ENCODE peak calls at places on chromosomes 1 and 21, in ten cellular contexts. Z is astrocyte of the spinal cord, S is brain microvascular endothelial cell, A is stomach, K is dorsolateral prefrontal cortex, P is fibroblast of lung, B is HCT116, F is right atrium auricular region, L is AG09309, D is A673. C is an unnamed sample.

GRCh38 chr1:153611024-153611352 is 1.9 kb downstream of the S100A16 start:
- DNase-seq in L (no peak), D (no peak), A (no peak), F (no peak), B (no peak), K (no peak), P (peak; percentile 48), S (no peak), Z (peak; percentile 37), C (no peak)

GRCh38 chr21:45644041-45644906 is 749 bp downstream of the PCBP3 start:
- DNase-seq in S (no peak), P (peak; percentile 28), K (no peak), B (no peak), A (no peak), F (no peak), D (no peak), L (no peak), Z (peak; percentile 19), C (no peak)

GRCh38 chr1:8423134-8423701 is 105.3 kb downstream of the SLC45A1 start:
- DNase-seq in Z (no peak), L (no peak), S (peak; percentile 16), A (no peak), F (no peak), K (no peak), D (peak; percentile 45), P (no peak), B (no peak), C (no peak)

GRCh38 chr1:46940307-46940706 is 969 bp downstream of the CYP4A11 start:
- DNase-seq in D (no peak), P (no peak), Z (no peak), B (no peak), F (no peak), L (no peak), A (peak; percentile 86), K (no peak), S (no peak), C (no peak)

GRCh38 chr21:38596264-38597042 is 98.2 kb upstream of the ERG start:
- DNase-seq in S (no peak), Z (peak; percentile 3), F (no peak), K (no peak), L (no peak), D (no peak), A (no peak), B (no peak), P (no peak), C (no peak)

GRCh38 chr1:29900727-29901126 is 664.4 kb downstream of the PTPRU start:
- DNase-seq in S (no peak), P (no peak), L (no peak), B (no peak), Z (no peak), K (no peak), F (no peak), D (no peak), A (no peak), C (no peak)

GRCh38 chr1:39491146-39491921 is at the start of gene BMP8A:
- DNase-seq in P (no peak), B (peak; percentile 36), F (no peak), S (no peak), A (peak; percentile 80), Z (no peak), K (no peak), L (no peak), D (peak; percentile 70), C (no peak)

GRCh38 chr1:59552001-59552400 is 255.1 kb downstream of the FGGY start:
- DNase-seq in K (no peak), A (no peak), B (no peak), F (no peak), D (no peak), L (no peak), S (no peak), P (no peak), Z (no peak), C (no peak)

GRCh38 chr1:44316231-44316759 is 38.8 kb downstream of the ERI3 start:
- DNase-seq in A (no peak), F (no peak), L (no peak), D (no peak), P (no peak), B (no peak), Z (no peak), K (no peak), S (peak; percentile 2), C (no peak)

GRCh38 chr21:46411236-46411635 is 47.5 kb upstream of the DIP2A start:
- DNase-seq in Z (no peak), L (no peak), P (no peak), K (no peak), D (no peak), F (no peak), B (no peak), A (no peak), S (no peak), C (no peak)

GRCh38 chr1:39653546-39654031 is 14.1 kb upstream of the HEYL start:
- DNase-seq in D (peak; percentile 83), A (peak; percentile 79), B (peak; percentile 71), P (peak; percentile 82), Z (peak; percentile 80), K (peak; percentile 94), F (peak; percentile 88), S (peak; percentile 84), L (no peak), C (no peak)

GRCh38 chr1:50750021-50750619 is 209.9 kb downstream of the FAF1 start:
- DNase-seq in Z (peak; percentile 45), K (peak; percentile 43), S (peak; percentile 49), B (peak; percentile 10), D (peak; percentile 76), A (no peak), F (no peak), P (peak; percentile 50), L (no peak), C (no peak)

GRCh38 chr1:67594764-67595163 is 90.2 kb upstream of the GADD45A start:
- DNase-seq in F (no peak), S (no peak), B (no peak), A (no peak), K (no peak), D (no peak), Z (no peak), P (no peak), L (no peak), C (no peak)

GRCh38 chr1:8214501-8215173 is 103.3 kb upstream of the SLC45A1 start:
- DNase-seq in F (no peak), K (no peak), Z (no peak), B (no peak), A (no peak), L (no peak), D (no peak), P (peak; percentile 72), S (no peak), C (no peak)

GRCh38 chr1:89104147-89104546 is 21.8 kb downstream of the GBP2 start:
- DNase-seq in Z (no peak), S (no peak), B (no peak), P (no peak), F (no peak), L (no peak), K (no peak), D (no peak), A (no peak), C (no peak)

GRCh38 chr1:157403203-157403602 is 149.1 kb downstream of the FCRL5 start:
- DNase-seq in B (peak; percentile 3), P (no peak), S (no peak), L (no peak), A (no peak), K (no peak), F (no peak), D (peak; percentile 10), Z (peak; percentile 9), C (no peak)

GRCh38 chr1:170360601-170361000 is 171.4 kb upstream of the GORAB start:
- DNase-seq in S (no peak), Z (no peak), B (no peak), A (no peak), K (no peak), D (no peak), F (no peak), P (no peak), L (no peak), C (no peak)

GRCh38 chr1:86504895-86505625 is 36.3 kb downstream of the CLCA1 start:
- DNase-seq in A (no peak), F (no peak), S (no peak), K (no peak), P (no peak), Z (no peak), L (peak; percentile 50), B (no peak), D (no peak), C (no peak)

GRCh38 chr1:38175062-38175461 is 128.5 kb upstream of the POU3F1 start:
- DNase-seq in Z (no peak), K (no peak), D (no peak), P (no peak), F (no peak), S (no peak), A (no peak), L (no peak), B (no peak), C (no peak)
- H3K4me3 ChIP-seq in Z (no peak overlapping the region), K (no peak overlapping the region), D (no peak overlapping the region), P (no peak overlapping the region), F (no peak overlapping the region), S (no peak overlapping the region), A (no peak overlapping the region), L (no peak overlapping the region), B (no peak overlapping the region), C (no peak overlapping the region)

DNA sequence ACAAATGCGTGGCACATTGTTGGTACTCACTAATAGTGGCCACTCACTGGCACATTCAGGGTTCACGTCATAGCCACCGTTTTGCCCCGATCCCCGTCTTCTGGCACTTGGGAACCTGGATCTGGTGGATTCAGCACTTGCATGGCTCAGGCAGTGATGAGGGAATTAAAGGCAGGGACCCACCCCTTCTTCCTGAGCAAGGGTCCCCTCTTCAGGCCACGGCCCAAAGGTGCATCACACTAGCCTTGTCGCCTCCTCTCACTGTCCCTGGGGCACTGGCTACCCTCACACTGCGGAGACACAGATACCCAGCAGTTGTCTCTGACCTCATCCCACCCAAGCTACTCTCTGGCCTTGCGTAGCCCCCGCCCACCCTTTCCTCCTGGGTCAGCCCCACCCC is 19.9 kb upstream of the LDLRAP1 start:
- DNase-seq in K (no peak), D (no peak), P (no peak), Z (no peak), B (no peak), F (no peak), A (no peak), L (no peak), S (peak; percentile 18), C (no peak)
- TF ChIP-seq CTCF in K (no peak), D (no peak), P (no peak), Z (no peak), B (peak; percentile 24), F (no peak), A (no peak), L (peak; percentile 28), S (peak; percentile 73), C (no peak)

GRCh38 chr1:32892368-32893197 is 6.3 kb downstream of the HPCA start:
- DNase-seq in B (no peak), L (no peak), Z (no peak), K (peak; percentile 89), A (no peak), F (no peak), P (peak; percentile 22), S (no peak), D (peak; percentile 81), C (no peak)
- H3K4me3 ChIP-seq in B (peak overlapping the region; percentile 32), L (peak overlapping the region; percentile 54), Z (peak overlapping the region; percentile 42), K (peak overlapping the region; percentile 69), A (peak overlapping the region; percentile 39), F (peak overlapping the region; percentile 22), P (peak overlapping the region; percentile 28), S (peak overlapping the region; percentile 47), D (peak overlapping the region; percentile 55), C (peak overlapping the region; percentile 51)

DNA sequence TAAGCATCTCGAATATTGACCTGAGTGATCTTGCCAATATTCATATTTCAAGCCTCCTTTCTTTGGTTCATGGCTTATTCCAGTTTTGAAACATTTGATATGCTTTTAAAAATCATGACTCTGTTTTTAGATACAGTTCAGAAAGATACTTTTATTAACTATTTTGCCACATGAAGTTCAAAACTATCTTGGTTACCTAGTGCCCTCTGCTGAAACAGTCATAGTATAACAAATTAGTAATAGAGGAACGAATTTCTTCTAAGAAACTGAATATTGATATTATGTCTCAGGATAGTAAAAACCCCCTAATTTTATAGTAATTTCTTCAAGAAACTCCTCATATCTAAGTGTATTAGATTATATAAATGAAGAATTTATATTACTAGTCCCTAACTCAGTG is 52.6 kb upstream of the RC3H1 start:
- DNase-seq in B (no peak), P (peak; percentile 72), S (no peak), A (no peak), Z (peak; percentile 39), D (peak; percentile 44), L (peak; percentile 8), F (no peak), K (no peak), C (peak; percentile 5)
- TF ChIP-seq CTCF in B (peak; percentile 71), P (no peak), S (peak; percentile 22), A (no peak), Z (peak; percentile 41), D (peak; percentile 65), L (peak; percentile 19), F (no peak), K (peak; percentile 65), C (peak; percentile 14)